ENCODE peak calls at places on chromosomes 3 and 15, in ten cellular contexts. F, T, C, H, B, A, Q, W, J and Z are unnamed samples. For H3K4me1, the result is how much of the 10 kb centered on the place peaks cover.

GRCh38 chr15:88274534-88275460 is 18.3 kb upstream of the NTRK3 start:
- DNase-seq in A (no peak), B (peak), W (peak), H (peak), T (peak), Q (no peak), F (peak), C (no peak), J (no peak), Z (no peak)

GRCh38 chr3:38138347-38139190 is at the start of gene MYD88:
- DNase-seq in B (no peak), W (peak), T (peak), C (peak), H (peak), A (peak), Q (no peak), J (peak), F (peak), Z (peak)

GRCh38 chr15:80712956-80713355 is 17.8 kb downstream of the ABHD17C start:
- DNase-seq in T (no peak), C (no peak), W (no peak), J (no peak), F (no peak), B (no peak), Q (no peak), A (no peak), H (no peak), Z (no peak)

GRCh38 chr3:151770941-151771340 is 37.2 kb downstream of the AADACL2 start:
- DNase-seq in J (peak), Q (no peak), F (peak), W (no peak), T (no peak), C (no peak), B (no peak), H (peak), A (no peak), Z (no peak)

GRCh38 chr3:118801899-118802298 is 232.7 kb downstream of the IGSF11 start:
- DNase-seq in A (no peak), F (peak), C (no peak), H (no peak), T (no peak), W (no peak), J (no peak), Q (no peak), B (no peak), Z (no peak)

GRCh38 chr3:160003520-160004128 is 15.0 kb downstream of the IL12A start:
- DNase-seq in B (peak), T (peak), J (no peak), A (no peak), H (peak), C (peak), F (peak), W (no peak), Q (no peak), Z (no peak)

GRCh38 chr15:59250249-59250648 is 43.6 kb downstream of the LDHAL6B start:
- DNase-seq in B (no peak), W (no peak), J (no peak), A (no peak), H (no peak), Q (no peak), F (no peak), C (no peak), T (no peak), Z (no peak)

GRCh38 chr15:69253156-69253555 is 45.6 kb upstream of the PAQR5 start:
- DNase-seq in Q (no peak), F (no peak), W (no peak), J (no peak), T (no peak), B (no peak), C (no peak), H (no peak), A (no peak), Z (no peak)

GRCh38 chr3:170844377-170844776 is 25.6 kb downstream of the RPL22L1 start:
- DNase-seq in T (no peak), F (no peak), Q (no peak), B (no peak), W (no peak), C (no peak), H (no peak), J (no peak), A (no peak), Z (no peak)

GRCh38 chr3:196093271-196094111 is 11.6 kb upstream of the TFRC start:
- DNase-seq in J (peak), W (no peak), A (no peak), C (no peak), T (no peak), B (no peak), F (no peak), H (no peak), Q (no peak), Z (no peak)

GRCh38 chr15:90529369-90530249 is at the start of gene CRTC3:
- DNase-seq in W (peak), C (peak), A (peak), T (peak), Q (no peak), B (no peak), H (peak), F (peak), J (peak), Z (no peak)

GRCh38 chr3:85939026-85939616 is 980.3 kb downstream of the CADM2 start:
- DNase-seq in F (no peak), A (no peak), C (no peak), H (no peak), Q (no peak), W (no peak), T (no peak), J (no peak), B (no peak), Z (no peak)

GRCh38 chr15:47414207-47414606 is 303.1 kb upstream of the SEMA6D start:
- DNase-seq in B (no peak), J (no peak), A (no peak), Q (no peak), T (no peak), W (no peak), C (no peak), F (no peak), H (no peak), Z (no peak)

GRCh38 chr3:136042608-136043221 is 77.2 kb downstream of the PPP2R3A start:
- DNase-seq in H (no peak), Q (no peak), W (no peak), A (no peak), J (no peak), B (peak), C (no peak), F (no peak), T (peak), Z (no peak)

GRCh38 chr3:172140499-172141391 is 101.4 kb downstream of the FNDC3B start:
- DNase-seq in A (no peak), C (peak), T (peak), Q (no peak), W (peak), F (no peak), J (no peak), B (peak), H (peak), Z (no peak)

GRCh38 chr15:44340410-44340809 is 51.9 kb downstream of the GOLM2 start:
- DNase-seq in H (no peak), Q (no peak), J (no peak), W (no peak), F (no peak), B (no peak), C (no peak), A (no peak), T (peak), Z (no peak)

GRCh38 chr3:172601066-172601832 is 78.0 kb upstream of the TNFSF10 start:
- DNase-seq in Q (no peak), W (no peak), T (no peak), J (no peak), C (no peak), F (no peak), H (no peak), B (no peak), A (no peak), Z (no peak)

GRCh38 chr3:52061116-52061910 is 4.9 kb upstream of the DUSP7 start:
- DNase-seq in A (no peak), W (no peak), Q (no peak), T (no peak), H (no peak), F (peak), C (no peak), J (no peak), B (no peak), Z (no peak)

GRCh38 chr15:67839358-67839928 is 402 bp downstream of the RNU6-1 start:
- DNase-seq in Q (no peak), W (no peak), F (no peak), C (peak), A (no peak), J (no peak), T (no peak), H (no peak), B (peak), Z (no peak)
- TF ChIP-seq POLR2AphosphoS5 in Q (no peak), W (no peak), F (no peak), C (no peak), A (no peak), J (no peak), T (no peak), H (no peak), B (no peak), Z (no peak)

GRCh38 chr15:38651328-38652038 is 86.9 kb upstream of the RASGRP1 start:
- DNase-seq in H (peak), W (no peak), T (peak), F (no peak), B (no peak), Q (no peak), A (no peak), C (no peak), J (no peak), Z (no peak)
- H3K4me1 ChIP-seq in H (under half), W (under half), T (under half), F (under half), B (under half), Q (under half), A (under half), C (under half), J (under half), Z (under half)

DNA sequence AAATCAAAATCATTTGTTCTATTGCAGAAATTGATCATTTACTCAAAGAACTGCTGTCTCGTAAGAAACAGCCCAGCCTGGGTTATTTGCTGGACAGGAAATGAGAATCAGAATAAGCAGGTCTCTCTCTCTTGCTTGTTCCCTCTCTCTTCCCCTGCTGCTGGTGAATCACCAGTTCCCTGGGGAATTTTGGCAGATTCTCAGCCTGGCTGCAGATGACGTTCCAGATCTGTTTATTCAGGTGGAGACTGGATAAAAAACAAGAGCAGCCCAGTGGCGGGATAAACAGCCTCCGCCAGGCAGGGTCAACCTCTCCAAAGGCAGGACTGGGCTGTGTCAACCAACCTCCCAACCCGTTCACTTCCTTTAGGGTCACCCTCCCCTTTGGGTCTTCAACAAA is 72.1 kb downstream of the LRIG1 start:
- DNase-seq in C (peak), Q (no peak), B (peak), A (peak), J (peak), T (no peak), F (peak), H (peak), W (peak), Z (no peak)
- TF ChIP-seq POLR2AphosphoS5 in C (peak), Q (no peak), B (no peak), A (peak), J (no peak), T (no peak), F (peak), H (no peak), W (peak), Z (no peak)

DNA sequence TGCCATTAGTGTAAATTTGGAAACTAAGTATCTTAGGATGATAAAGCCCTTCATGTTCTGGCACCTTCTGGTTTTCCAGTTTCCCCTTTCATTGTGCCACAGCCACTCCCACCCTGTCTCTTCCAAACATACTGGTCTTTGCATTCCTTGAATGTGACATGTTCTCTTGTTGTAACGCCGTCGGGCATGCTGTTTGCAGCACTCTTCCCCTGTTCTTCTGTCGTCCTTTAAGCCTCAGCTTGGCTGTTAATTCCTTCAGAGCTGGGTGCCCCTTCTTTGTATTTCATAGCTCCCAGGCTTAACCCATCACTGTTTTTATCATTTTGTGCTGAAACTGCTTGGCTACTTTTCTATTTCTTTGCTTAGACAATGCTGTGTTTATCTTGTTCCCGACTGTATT is 95.5 kb upstream of the KCNAB1 start:
- DNase-seq in T (peak), Q (no peak), C (no peak), B (no peak), J (no peak), W (no peak), A (no peak), H (no peak), F (no peak), Z (no peak)
- H3K4me1 ChIP-seq in T (under half), Q (under half), C (under half), B (under half), J (under half), W (under half), A (under half), H (under half), F (under half), Z (under half)

GRCh38 chr3:157360044-157360443 is 76.6 kb upstream of the PTX3 start:
- DNase-seq in J (no peak), W (no peak), C (no peak), H (no peak), A (no peak), B (peak), F (no peak), T (no peak), Q (no peak), Z (no peak)
- TF ChIP-seq POLR2AphosphoS5 in J (no peak), W (no peak), C (no peak), H (no peak), A (no peak), B (no peak), F (no peak), T (no peak), Q (no peak), Z (no peak)

GRCh38 chr3:197573048-197573767 is 17.4 kb upstream of the BDH1 start:
- DNase-seq in B (no peak), Q (no peak), T (no peak), F (no peak), J (no peak), W (no peak), A (no peak), C (no peak), H (no peak), Z (no peak)
- H3K4me1 ChIP-seq in B (under half), Q (under half), T (under half), F (under half), J (under half), W (under half), A (under half), C (under half), H (under half), Z (under half)